ENCODE peak calls at places on chromosomes 2 and 18, in nine cellular contexts. S is pancreas; G is tibial artery; U is left ventricle myocardium inferior; J is kidney; W is mesendoderm; D is ascending aorta; T is lung; E is CD4-positive, alpha-beta memory T cell. I is an unnamed sample.
A peak's percentile ranks its signal among the peaks of the same experiment; 100 is the strongest.

GRCh38 chr2:55883339-55883738 is 40.2 kb downstream of the EFEMP1 start:
- DNase-seq in S (no peak), E (no peak), T (no peak), U (peak; percentile 34), G (peak; percentile 65), W (peak; percentile 12), J (no peak), D (peak; percentile 65), I (no peak)

GRCh38 chr18:49960376-49960775 is 147.0 kb upstream of the ACAA2 start:
- DNase-seq in W (no peak), S (no peak), T (no peak), D (no peak), E (no peak), G (no peak), J (no peak), U (no peak), I (no peak)

GRCh38 chr2:201795608-201796477 is 10.5 kb upstream of the CDK15 start:
- DNase-seq in E (no peak), T (no peak), W (peak; percentile 68), G (no peak), S (no peak), J (no peak), U (no peak), D (no peak), I (no peak)

GRCh38 chr2:7377861-7378569 is 460.8 kb downstream of the RNF144A start:
- DNase-seq in U (no peak), E (no peak), T (no peak), W (peak; percentile 14), D (no peak), J (peak; percentile 75), S (peak; percentile 69), G (no peak), I (no peak)

GRCh38 chr2:174609261-174609660 is 11.7 kb upstream of the WIPF1 start:
- DNase-seq in E (no peak), J (no peak), U (no peak), G (no peak), T (no peak), D (no peak), W (no peak), S (no peak), I (no peak)

GRCh38 chr18:34929336-34929780 is 111.9 kb upstream of the MAPRE2 start:
- DNase-seq in W (peak; percentile 64), D (no peak), S (no peak), G (no peak), U (no peak), E (no peak), J (no peak), T (no peak), I (no peak)

GRCh38 chr2:223508372-223508771 is 93.8 kb downstream of the SCG2 start:
- DNase-seq in U (no peak), J (no peak), S (no peak), D (no peak), T (no peak), G (no peak), W (no peak), E (no peak), I (no peak)

GRCh38 chr2:220509921-220510320 is 882.5 kb downstream of the SLC4A3 start:
- DNase-seq in W (no peak), E (no peak), D (no peak), S (no peak), T (no peak), U (no peak), J (no peak), G (no peak), I (no peak)

GRCh38 chr2:180017764-180018163 is 10.7 kb upstream of the CWC22 start:
- DNase-seq in E (no peak), S (no peak), J (no peak), U (no peak), W (no peak), G (peak; percentile 25), T (peak; percentile 34), D (peak; percentile 63), I (no peak)

GRCh38 chr18:21826196-21826595 is 85.6 kb downstream of the MIB1 start:
- DNase-seq in G (no peak), W (no peak), U (no peak), D (no peak), T (no peak), J (no peak), S (no peak), E (no peak), I (no peak)

GRCh38 chr18:26470011-26470637 is 78.2 kb downstream of the KCTD1 start:
- DNase-seq in T (no peak), J (no peak), S (no peak), W (no peak), G (no peak), E (no peak), U (no peak), D (no peak), I (no peak)

GRCh38 chr2:111209045-111209514 is 88.4 kb downstream of the BCL2L11 start:
- DNase-seq in D (no peak), J (no peak), W (no peak), U (no peak), S (no peak), E (no peak), T (no peak), G (no peak), I (no peak)

GRCh38 chr2:168730391-168730790 is 72.0 kb upstream of the NOSTRIN start:
- DNase-seq in J (no peak), T (no peak), W (peak; percentile 87), G (no peak), U (no peak), D (no peak), E (no peak), S (no peak), I (no peak)

GRCh38 chr2:129934044-129934822 is 45.2 kb upstream of the RAB6C start:
- DNase-seq in W (peak; percentile 48), T (no peak), U (no peak), S (no peak), D (no peak), E (no peak), G (no peak), J (no peak), I (no peak)

GRCh38 chr2:64166637-64167420 is 22.6 kb upstream of the PELI1 start:
- DNase-seq in E (no peak), D (no peak), J (no peak), T (no peak), U (no peak), W (no peak), G (no peak), S (no peak), I (no peak)

GRCh38 chr2:151299940-151300539 is 10.6 kb upstream of the NMI start:
- DNase-seq in J (no peak), S (no peak), D (no peak), E (no peak), G (no peak), U (no peak), W (no peak), T (no peak), I (no peak)

GRCh38 chr18:76844742-76845477 is 22.6 kb downstream of the ZNF236 start:
- DNase-seq in G (no peak), E (no peak), S (no peak), J (no peak), W (no peak), D (no peak), U (no peak), T (no peak), I (no peak)

DNA sequence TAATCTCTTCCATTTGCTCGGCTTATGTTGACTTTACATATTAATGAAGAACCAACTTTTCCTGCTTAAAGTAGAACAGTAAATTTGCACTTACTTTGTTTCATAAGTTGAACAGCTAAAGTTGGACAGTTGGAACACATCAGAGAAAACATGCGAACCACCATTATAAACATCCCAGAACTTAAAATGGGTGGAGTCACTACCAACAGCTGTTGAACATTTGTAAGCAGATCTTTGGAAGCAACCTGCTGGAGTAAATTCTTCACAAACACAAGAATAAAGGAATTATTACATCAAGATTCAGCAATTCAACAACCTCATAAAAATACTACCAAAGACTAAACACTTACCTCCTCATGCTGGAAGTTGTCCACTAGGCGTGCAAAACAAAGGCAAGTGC is 96.4 kb upstream of the DNER start:
- DNase-seq in J (no peak), E (no peak), W (no peak), D (no peak), G (no peak), U (no peak), S (no peak), T (no peak), I (no peak)
- H3K36me3 ChIP-seq in J (peaks cover 31% of the 10 kb centered on the region), E (peaks cover 56% of the 10 kb centered on the region), W (peaks cover 5% of the 10 kb centered on the region), D (peaks cover 30% of the 10 kb centered on the region), G (peaks cover 55% of the 10 kb centered on the region), U (peaks cover 97% of the 10 kb centered on the region), S (no peaks in the 10 kb centered on the region), T (peaks cover 37% of the 10 kb centered on the region), I (peaks cover 8% of the 10 kb centered on the region)

DNA sequence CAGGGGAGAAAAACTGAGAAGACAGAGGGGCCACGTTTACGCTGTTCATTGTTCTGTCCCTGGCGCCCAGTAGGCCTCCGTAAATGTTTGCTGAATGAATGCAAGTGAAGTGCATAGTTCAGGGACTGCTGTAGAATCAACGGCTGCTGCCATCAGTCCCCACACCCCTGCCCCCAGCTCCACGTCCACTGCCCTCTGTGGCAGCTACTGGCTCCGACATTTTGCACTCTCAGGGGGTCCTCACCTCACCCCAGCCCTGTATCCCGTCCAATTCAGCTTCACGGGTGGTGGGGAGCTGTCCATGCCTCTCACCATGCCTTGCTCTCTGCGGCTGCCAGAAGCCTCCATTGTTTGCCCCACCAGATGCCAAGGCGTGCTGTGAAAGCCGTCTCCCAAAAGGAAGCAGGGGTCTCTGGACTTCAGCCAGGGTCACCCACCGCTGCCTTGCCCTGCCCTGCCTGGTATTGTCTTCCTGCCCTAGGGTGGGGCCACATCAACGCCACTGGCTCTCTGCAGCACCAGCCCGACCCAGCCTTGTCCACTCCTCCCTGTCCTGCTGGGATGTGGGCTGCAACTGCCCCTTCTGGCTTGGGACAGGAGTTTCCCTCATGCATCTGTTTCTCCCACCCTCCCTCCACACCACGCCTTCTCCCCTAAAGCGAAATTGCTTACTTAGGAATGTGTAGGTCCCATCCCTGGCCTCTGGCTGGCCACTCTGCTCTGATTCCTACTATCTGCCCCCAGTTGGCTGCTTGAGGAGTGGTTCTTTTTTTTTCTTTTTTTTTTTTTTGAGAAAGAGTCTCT is 86.0 kb downstream of the RHOB start:
- DNase-seq in S (no peak), U (no peak), W (peak; percentile 92), E (no peak), D (no peak), T (no peak), G (no peak), J (no peak), I (no peak)
- H3K4me1 ChIP-seq in S (no peaks in the 10 kb centered on the region), U (peaks cover 65% of the 10 kb centered on the region), W (peaks cover 9% of the 10 kb centered on the region), E (no peaks in the 10 kb centered on the region), D (peaks cover 13% of the 10 kb centered on the region), T (peaks cover 7% of the 10 kb centered on the region), G (peaks cover 11% of the 10 kb centered on the region), J (peaks cover 14% of the 10 kb centered on the region), I (peaks cover 35% of the 10 kb centered on the region)

DNA sequence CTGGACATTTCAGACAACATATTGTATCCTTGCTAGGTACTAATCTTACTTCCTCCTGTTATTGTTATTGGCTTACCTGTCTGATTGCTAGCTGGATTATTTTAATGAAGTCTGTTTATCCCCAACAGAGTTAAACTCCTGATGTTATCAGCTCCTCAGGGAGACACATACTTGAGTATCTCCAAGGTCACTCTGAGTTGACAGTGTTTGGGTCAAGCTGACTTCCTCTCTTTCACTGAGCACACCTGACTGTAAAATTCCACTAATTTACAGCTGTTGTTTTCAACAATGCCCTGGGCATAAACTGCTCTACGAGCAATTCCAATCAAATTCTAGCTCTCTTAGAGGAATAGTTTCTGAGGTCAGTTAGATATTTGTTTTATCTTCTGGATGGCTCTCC is 9.6 kb downstream of the HAUS1 start:
- DNase-seq in D (no peak), G (no peak), J (no peak), S (no peak), E (no peak), T (no peak), W (peak; percentile 80), U (no peak), I (no peak)
- H3K36me3 ChIP-seq in D (peaks cover 22% of the 10 kb centered on the region), G (peaks cover 21% of the 10 kb centered on the region), J (no peaks in the 10 kb centered on the region), S (no peaks in the 10 kb centered on the region), E (peaks cover 21% of the 10 kb centered on the region), T (peaks cover 3% of the 10 kb centered on the region), W (no peaks in the 10 kb centered on the region), U (peaks cover 31% of the 10 kb centered on the region), I (no peaks in the 10 kb centered on the region)

GRCh38 chr2:101337877-101338276 is 29.4 kb upstream of the RNF149 start:
- DNase-seq in T (no peak), U (no peak), W (no peak), D (no peak), E (no peak), J (no peak), G (no peak), S (no peak), I (no peak)
- H3K4me1 ChIP-seq in T (peaks cover 5% of the 10 kb centered on the region), U (no peaks in the 10 kb centered on the region), W (peaks cover 4% of the 10 kb centered on the region), D (no peaks in the 10 kb centered on the region), E (peaks cover 38% of the 10 kb centered on the region), J (no peaks in the 10 kb centered on the region), G (no peaks in the 10 kb centered on the region), S (no peaks in the 10 kb centered on the region), I (peaks cover 10% of the 10 kb centered on the region)

I was measured in right lobe of liver.